ENCODE peak calls at places on chromosomes 5 and 9, in ten cellular contexts. N is tibial artery; I is D341Med; S is GM20000; P is keratinocyte; W is GM19239; D is stimulated activated CD4-positive, alpha-beta T cell treated with anti-CD3 and anti-CD28 coated beads, Interleukin-2, amount 100 ng/mL, for 48 hours; T is HL-60; E is activated T-cell treated with anti-CD3 and anti-CD28 coated beads for 24 hours; F is posterior cingulate gyrus. X is an unnamed sample.

GRCh38 chr9:123267481-123268239 is 726 bp downstream of the STRBP start:
- DNase-seq in I (peak), W (no peak), S (peak), E (peak), N (no peak), P (no peak), T (no peak), F (peak), D (no peak), X (no peak)

GRCh38 chr9:111298831-111299603 is 31.0 kb downstream of the OR2K2 start:
- DNase-seq in P (no peak), N (peak), D (no peak), W (peak), S (peak), T (peak), F (peak), I (peak), E (no peak), X (peak)

GRCh38 chr5:73388371-73388684 is 60.2 kb downstream of the FOXD1 start:
- DNase-seq in T (no peak), P (no peak), E (no peak), D (no peak), I (peak), N (no peak), F (no peak), W (no peak), S (no peak), X (peak)

GRCh38 chr5:172571413-172571812 is 69.7 kb upstream of the NEURL1B start:
- DNase-seq in P (no peak), N (no peak), W (no peak), E (no peak), I (no peak), D (no peak), T (no peak), S (no peak), F (no peak), X (no peak)

GRCh38 chr5:38672059-38672791 is 115.8 kb upstream of the LIFR start:
- DNase-seq in I (no peak), S (no peak), E (no peak), W (no peak), N (no peak), F (no peak), T (no peak), D (no peak), P (no peak), X (peak)

GRCh38 chr5:27048507-27048906 is 10.1 kb upstream of the CDH9 start:
- DNase-seq in D (no peak), S (no peak), N (no peak), I (no peak), W (no peak), E (no peak), F (no peak), P (no peak), T (no peak), X (no peak)

GRCh38 chr9:109015026-109015280 is 1.7 kb upstream of the CTNNAL1 start:
- DNase-seq in W (no peak), I (no peak), D (no peak), E (no peak), S (no peak), F (no peak), N (no peak), T (no peak), P (no peak), X (no peak)

GRCh38 chr5:98096155-98096554 is 677.3 kb upstream of the RGMB start:
- DNase-seq in F (no peak), I (no peak), P (no peak), S (no peak), D (no peak), T (no peak), W (no peak), N (no peak), E (no peak), X (peak)

GRCh38 chr5:132471006-132471907 is 19.3 kb downstream of the IRF1 start:
- DNase-seq in T (no peak), E (no peak), P (no peak), I (no peak), W (no peak), F (no peak), D (no peak), S (no peak), N (peak), X (no peak)

GRCh38 chr9:94786586-94786985 is 60.1 kb downstream of the AOPEP start:
- DNase-seq in P (no peak), E (no peak), S (no peak), N (no peak), W (no peak), D (no peak), I (no peak), F (no peak), T (no peak), X (no peak)

GRCh38 chr9:122115176-122116035 is 22.3 kb upstream of the TTLL11 start:
- DNase-seq in E (no peak), I (no peak), D (no peak), W (no peak), P (no peak), N (no peak), S (no peak), F (no peak), T (no peak), X (no peak)

GRCh38 chr5:66796306-66797292 is 200.4 kb downstream of the MAST4 start:
- DNase-seq in D (no peak), N (no peak), T (no peak), P (no peak), S (no peak), I (no peak), E (no peak), F (no peak), W (no peak), X (peak)

GRCh38 chr9:132125944-132126720 is 35.7 kb upstream of the NTNG2 start:
- DNase-seq in D (no peak), P (no peak), S (no peak), T (no peak), N (no peak), W (no peak), F (no peak), I (no peak), E (no peak), X (no peak)

GRCh38 chr5:81169924-81170323 is 63.2 kb upstream of the CKMT2 start:
- DNase-seq in N (no peak), S (no peak), F (no peak), E (no peak), W (no peak), I (no peak), P (no peak), D (no peak), T (no peak), X (no peak)

GRCh38 chr5:112555197-112555596 is 136.1 kb upstream of the EPB41L4A start:
- DNase-seq in D (no peak), E (no peak), N (no peak), S (no peak), T (no peak), I (no peak), F (no peak), P (no peak), W (no peak), X (no peak)

GRCh38 chr9:113515862-113516261 is 52.3 kb downstream of the RGS3 start:
- DNase-seq in S (no peak), N (no peak), I (no peak), P (no peak), D (no peak), F (no peak), T (no peak), E (no peak), W (no peak), X (no peak)